ENCODE peak calls at places on chromosomes 7 and 10, in seven cellular contexts. Q, A, I, X, K, V and D are unnamed samples.

GRCh38 chr10:66925896-66926719 is at the start of gene LRRTM3:
- DNase-seq in V (peak), Q (no peak), K (peak), A (peak), X (peak), I (no peak), D (peak)

GRCh38 chr7:82521906-82522445 is 78.4 kb upstream of the CACNA2D1 start:
- DNase-seq in K (no peak), Q (no peak), X (no peak), V (no peak), A (no peak), I (no peak), D (no peak)

GRCh38 chr10:19209319-19209718 is 160.7 kb downstream of the MALRD1 start:
- DNase-seq in A (no peak), I (no peak), X (no peak), K (peak), V (no peak), Q (no peak), D (no peak)

GRCh38 chr10:123782549-123782948 is 109.1 kb downstream of the CPXM2 start:
- DNase-seq in A (no peak), X (no peak), Q (no peak), K (no peak), I (peak), V (no peak), D (no peak)

GRCh38 chr10:63713191-63714144 is 192.3 kb downstream of the REEP3 start:
- DNase-seq in Q (peak), K (peak), A (no peak), V (peak), I (no peak), X (peak), D (peak)

GRCh38 chr10:3268025-3268424 is 95.4 kb upstream of the PITRM1 start:
- DNase-seq in V (no peak), Q (no peak), I (no peak), K (no peak), X (no peak), A (no peak), D (no peak)

GRCh38 chr7:127882313-127882920 is 148.8 kb downstream of the LRRC4 start:
- DNase-seq in K (no peak), I (no peak), A (no peak), Q (no peak), V (no peak), X (no peak), D (no peak)

GRCh38 chr10:57925045-57925444 is 342.6 kb downstream of the IPMK start:
- DNase-seq in V (no peak), X (no peak), I (no peak), Q (no peak), A (no peak), K (peak), D (no peak)

GRCh38 chr7:124497209-124497608 is 268.4 kb downstream of the GPR37 start:
- DNase-seq in I (no peak), V (no peak), A (no peak), Q (no peak), K (peak), X (no peak), D (no peak)

GRCh38 chr10:12807096-12807755 is 194.3 kb downstream of the CCDC3 start:
- DNase-seq in Q (no peak), V (no peak), I (no peak), X (no peak), A (no peak), K (no peak), D (no peak)

GRCh38 chr10:110420401-110421193 is 77.1 kb upstream of the DUSP5 start:
- DNase-seq in Q (peak), A (no peak), X (no peak), K (peak), I (no peak), V (no peak), D (no peak)

GRCh38 chr10:50554381-50554994 is 69.3 kb downstream of the SGMS1 start:
- DNase-seq in I (no peak), K (no peak), Q (no peak), X (no peak), A (no peak), V (no peak), D (no peak)

GRCh38 chr7:137609500-137609899 is 237.3 kb downstream of the DGKI start:
- DNase-seq in X (no peak), I (no peak), Q (no peak), V (no peak), A (no peak), K (no peak), D (no peak)

GRCh38 chr10:113520606-113521481 is 32.0 kb upstream of the HABP2 start:
- DNase-seq in V (no peak), K (peak), X (peak), I (no peak), A (no peak), Q (peak), D (peak)

GRCh38 chr10:101071266-101071884 is 9.6 kb downstream of the KAZALD1 start:
- DNase-seq in Q (peak), A (no peak), K (no peak), X (no peak), V (no peak), I (no peak), D (no peak)

GRCh38 chr7:19117081-19117869 is at the start of gene TWIST1:
- DNase-seq in X (peak), K (peak), V (no peak), A (no peak), I (no peak), Q (peak), D (peak)

GRCh38 chr10:33812586-33812985 is 478.1 kb upstream of the NRP1 start:
- DNase-seq in K (no peak), Q (no peak), X (no peak), A (no peak), I (no peak), V (no peak), D (no peak)

GRCh38 chr7:129435414-129435829 is 1.2 kb downstream of the STRIP2 start:
- DNase-seq in I (no peak), A (no peak), V (no peak), Q (no peak), K (no peak), X (no peak), D (no peak)

GRCh38 chr7:147014596-147014995 is 898.0 kb downstream of the CNTNAP2 start:
- DNase-seq in I (no peak), X (peak), K (no peak), Q (no peak), V (no peak), A (no peak), D (no peak)

GRCh38 chr10:50279489-50279888 is 28.2 kb upstream of the ASAH2 start:
- DNase-seq in Q (no peak), A (no peak), K (peak), X (no peak), I (no peak), V (no peak), D (no peak)

GRCh38 chr7:108592633-108593277 is 23.1 kb downstream of the DNAJB9 start:
- DNase-seq in K (peak), I (no peak), V (no peak), A (no peak), X (no peak), Q (no peak), D (no peak)

GRCh38 chr7:105677803-105678583 is 96.7 kb upstream of the EFCAB10 start:
- DNase-seq in A (peak), Q (peak), V (no peak), I (peak), K (no peak), X (no peak), D (no peak)

GRCh38 chr10:132158810-132159209 is 27.9 kb upstream of the DPYSL4 start:
- DNase-seq in K (no peak), X (no peak), Q (peak), I (no peak), V (no peak), A (no peak), D (no peak)

GRCh38 chr7:23273141-23273599 is 26.0 kb upstream of the MALSU1 start:
- DNase-seq in X (peak), Q (peak), A (peak), V (peak), K (peak), I (peak), D (peak)

GRCh38 chr10:3534433-3534832 is 250.6 kb downstream of the KLF6 start:
- DNase-seq in X (no peak), A (no peak), K (no peak), Q (no peak), V (no peak), I (no peak), D (no peak)